ENCODE peak calls at places on chromosomes 16 and 17, in four cellular contexts. N, X, O and W are unnamed samples.

GRCh38 chr16:3665508-3665907 is 11.0 kb downstream of the DNASE1 start:
- DNase-seq in X (no peak), O (no peak), N (no peak), W (no peak)

GRCh38 chr17:40281663-40282062 is 6.0 kb upstream of the CDC6 start:
- DNase-seq in N (no peak), X (no peak), O (no peak), W (no peak)

GRCh38 chr17:75124041-75124818 is 7.3 kb downstream of the NT5C start:
- DNase-seq in N (no peak), X (no peak), O (no peak), W (no peak)

GRCh38 chr16:3717235-3718018 is at the start of gene TRAP1:
- DNase-seq in O (peak), N (peak), X (peak), W (peak)

GRCh38 chr17:17724307-17724921 is 43.2 kb downstream of the RAI1 start:
- DNase-seq in X (no peak), O (no peak), N (peak), W (no peak)

GRCh38 chr17:16872836-16873653 is 98.9 kb downstream of the TNFRSF13B start:
- DNase-seq in N (peak), O (no peak), X (no peak), W (no peak)

GRCh38 chr17:65531508-65532431 is 29.7 kb downstream of the AXIN2 start:
- DNase-seq in X (no peak), N (no peak), O (peak), W (no peak)

GRCh38 chr17:50262001-50262794 is 12.1 kb upstream of the TMEM92 start:
- DNase-seq in X (no peak), N (no peak), O (no peak), W (no peak)

GRCh38 chr16:13307861-13308260 is 406.5 kb downstream of the SHISA9 start:
- DNase-seq in X (no peak), O (no peak), N (no peak), W (no peak)

GRCh38 chr16:19113577-19114358 is at the start of gene ITPRIPL2:
- DNase-seq in N (peak), O (no peak), X (peak), W (peak)

GRCh38 chr17:81905424-81905875 is 3.4 kb downstream of the NPB start:
- DNase-seq in O (no peak), X (no peak), N (no peak), W (no peak)

GRCh38 chr17:29291163-29291752 is 2.7 kb downstream of the NUFIP2 start:
- DNase-seq in O (peak), X (peak), N (peak), W (no peak)

GRCh38 chr17:40014375-40014980 is 762 bp upstream of the CSF3 start:
- DNase-seq in N (no peak), O (no peak), X (no peak), W (no peak)

GRCh38 chr16:59566446-59566845 is 832.3 kb upstream of the GOT2 start:
- DNase-seq in O (no peak), N (no peak), X (no peak), W (no peak)

GRCh38 chr16:53744449-53744848 is 40.5 kb downstream of the FTO start:
- DNase-seq in N (no peak), O (no peak), X (no peak), W (no peak)

GRCh38 chr16:10121496-10121895 is 60.7 kb downstream of the GRIN2A start:
- DNase-seq in O (no peak), N (no peak), X (no peak), W (no peak)

GRCh38 chr16:12229759-12230594 is 253.4 kb downstream of the SNX29 start:
- DNase-seq in X (no peak), N (no peak), O (peak), W (no peak)

GRCh38 chr17:4631836-4632582 is 9.5 kb downstream of the ALOX15 start:
- DNase-seq in O (no peak), N (no peak), X (no peak), W (no peak)

GRCh38 chr17:43768382-43768781 is 9.8 kb upstream of the SOST start:
- DNase-seq in O (no peak), N (no peak), X (peak), W (peak)

GRCh38 chr17:75181608-75182318 is 996 bp downstream of the SUMO2 start:
- DNase-seq in X (no peak), N (no peak), O (no peak), W (no peak)

GRCh38 chr17:37608369-37609169 is 649 bp downstream of the SYNRG start:
- DNase-seq in N (peak), O (peak), X (no peak), W (peak)

GRCh38 chr17:12731839-12732238 is 57.5 kb upstream of the ARHGAP44 start:
- DNase-seq in O (no peak), N (no peak), X (no peak), W (no peak)

GRCh38 chr16:64687796-64688195 is 434.1 kb downstream of the CDH11 start:
- DNase-seq in X (no peak), O (no peak), N (no peak), W (no peak)

GRCh38 chr16:67857547-67858233 is 10.2 kb upstream of the CENPT start:
- DNase-seq in N (no peak), O (no peak), X (peak), W (peak)

GRCh38 chr16:24930440-24930839 is 84.7 kb downstream of the SLC5A11 start:
- DNase-seq in X (no peak), O (no peak), N (no peak), W (no peak)

GRCh38 chr17:32487460-32488176 is 825 bp downstream of the CDK5R1 start:
- DNase-seq in O (no peak), X (no peak), N (no peak), W (peak)

GRCh38 chr17:42183741-42184711 is 1.2 kb downstream of the HCRT start:
- DNase-seq in X (peak), N (peak), O (peak), W (peak)